ENCODE peak calls at places on chromosomes 12 and 14, in five cellular contexts. One of them, this sample, is unnamed.

GRCh38 chr12:95484524-95484923 is 10.6 kb downstream of the METAP2 start:
- DNase-seq in GM12878: no peak
- DNase-seq in K562: no peak
- DNase-seq in H1: no peak
- DNase-seq in HepG2: no peak
- DNase-seq in this sample: no peak

GRCh38 chr14:100904307-100905019 is 941 bp upstream of the RTL1 start:
- DNase-seq in K562: no peak
- DNase-seq in GM12878: no peak
- DNase-seq in HepG2: no peak
- DNase-seq in H1: peak; percentile 84
- DNase-seq in this sample: peak; percentile 88

GRCh38 chr12:94603434-94604068 is 46.8 kb downstream of the TMCC3 start:
- DNase-seq in GM12878: no peak
- DNase-seq in K562: peak; percentile 56
- DNase-seq in HepG2: peak; percentile 5
- DNase-seq in H1: peak; percentile 81
- DNase-seq in this sample: peak; percentile 75

GRCh38 chr12:113555226-113555625 is 83.6 kb upstream of the LHX5 start:
- DNase-seq in K562: no peak
- DNase-seq in GM12878: no peak
- DNase-seq in H1: no peak
- DNase-seq in HepG2: no peak
- DNase-seq in this sample: no peak

GRCh38 chr12:26295001-26295400 is 99.6 kb downstream of the SSPN start:
- DNase-seq in HepG2: no peak
- DNase-seq in H1: no peak
- DNase-seq in GM12878: no peak
- DNase-seq in K562: no peak
- DNase-seq in this sample: no peak

GRCh38 chr14:42469637-42470426 is 863.2 kb downstream of the LRFN5 start:
- DNase-seq in K562: no peak
- DNase-seq in HepG2: no peak
- DNase-seq in GM12878: peak; percentile 5
- DNase-seq in H1: no peak
- DNase-seq in this sample: no peak

GRCh38 chr14:61262082-61262481 is 19.1 kb downstream of the TMEM30B start:
- DNase-seq in HepG2: no peak
- DNase-seq in H1: no peak
- DNase-seq in K562: no peak
- DNase-seq in GM12878: no peak
- DNase-seq in this sample: no peak

GRCh38 chr14:51014625-51015024 is 70.3 kb upstream of the PYGL start:
- DNase-seq in GM12878: no peak
- DNase-seq in H1: no peak
- DNase-seq in HepG2: no peak
- DNase-seq in K562: no peak
- DNase-seq in this sample: no peak

GRCh38 chr12:43210437-43211197 is 341.4 kb downstream of the ADAMTS20 start:
- DNase-seq in GM12878: peak; percentile 57
- DNase-seq in HepG2: no peak
- DNase-seq in H1: no peak
- DNase-seq in K562: no peak
- DNase-seq in this sample: no peak

GRCh38 chr12:85835417-85835809 is 796 bp downstream of the RASSF9 start:
- DNase-seq in H1: no peak
- DNase-seq in K562: no peak
- DNase-seq in GM12878: no peak
- DNase-seq in HepG2: no peak
- DNase-seq in this sample: peak; percentile 45

GRCh38 chr12:79873223-79873622 is 61.7 kb downstream of the PPP1R12A start:
- DNase-seq in H1: no peak
- DNase-seq in HepG2: no peak
- DNase-seq in K562: no peak
- DNase-seq in GM12878: no peak
- DNase-seq in this sample: no peak

GRCh38 chr14:50397461-50398196 is 948 bp upstream of the CDKL1 start:
- DNase-seq in HepG2: peak; percentile 24
- DNase-seq in K562: no peak
- DNase-seq in H1: no peak
- DNase-seq in GM12878: no peak
- DNase-seq in this sample: peak; percentile 21

GRCh38 chr12:2057041-2057792 is 4.4 kb downstream of the CACNA1C start:
- DNase-seq in H1: peak; percentile 99
- DNase-seq in K562: peak; percentile 59
- DNase-seq in GM12878: no peak
- DNase-seq in HepG2: peak; percentile 56
- DNase-seq in this sample: peak; percentile 97

GRCh38 chr12:31234955-31235867 is 90.7 kb downstream of the SINHCAF start:
- DNase-seq in H1: peak; percentile 66
- DNase-seq in HepG2: peak; percentile 7
- DNase-seq in K562: peak; percentile 48
- DNase-seq in GM12878: no peak
- DNase-seq in this sample: peak; percentile 74

GRCh38 chr12:110957652-110958051 is 37.3 kb upstream of the MYL2 start:
- DNase-seq in HepG2: no peak
- DNase-seq in H1: no peak
- DNase-seq in GM12878: no peak
- DNase-seq in K562: peak; percentile 54
- DNase-seq in this sample: no peak

GRCh38 chr14:40447032-40447431 is 1014.8 kb upstream of the FBXO33 start:
- DNase-seq in GM12878: no peak
- DNase-seq in H1: no peak
- DNase-seq in HepG2: no peak
- DNase-seq in K562: no peak
- DNase-seq in this sample: peak; percentile 11

GRCh38 chr12:100528471-100529139 is 44.9 kb upstream of the GAS2L3 start:
- DNase-seq in GM12878: no peak
- DNase-seq in HepG2: no peak
- DNase-seq in H1: no peak
- DNase-seq in K562: no peak
- DNase-seq in this sample: no peak

GRCh38 chr12:106345739-106346138 is 11.8 kb upstream of the POLR3B start:
- DNase-seq in GM12878: no peak
- DNase-seq in HepG2: peak; percentile 77
- DNase-seq in K562: peak; percentile 13
- DNase-seq in H1: no peak
- DNase-seq in this sample: peak; percentile 72

GRCh38 chr12:55932546-55932919 is 1.6 kb downstream of the DGKA start:
- DNase-seq in HepG2: no peak
- DNase-seq in GM12878: no peak
- DNase-seq in H1: no peak
- DNase-seq in K562: no peak
- DNase-seq in this sample: no peak

GRCh38 chr14:32343926-32344430 is 14.9 kb downstream of the AKAP6 start:
- DNase-seq in K562: no peak
- DNase-seq in HepG2: no peak
- DNase-seq in GM12878: no peak
- DNase-seq in H1: no peak
- DNase-seq in this sample: no peak

GRCh38 chr12:45928309-45928708 is 62.1 kb downstream of the SCAF11 start:
- DNase-seq in K562: no peak
- DNase-seq in GM12878: no peak
- DNase-seq in H1: no peak
- DNase-seq in HepG2: no peak
- DNase-seq in this sample: no peak

GRCh38 chr14:91216731-91217226 is 27.7 kb downstream of the GPR68 start:
- DNase-seq in H1: no peak
- DNase-seq in GM12878: no peak
- DNase-seq in K562: no peak
- DNase-seq in HepG2: no peak
- DNase-seq in this sample: no peak

GRCh38 chr12:106957617-106958016 is 1.9 kb downstream of the TMEM263 start:
- DNase-seq in H1: no peak
- DNase-seq in K562: no peak
- DNase-seq in GM12878: no peak
- DNase-seq in HepG2: no peak
- DNase-seq in this sample: no peak

GRCh38 chr14:90536092-90536491 is 139.3 kb downstream of the CALM1 start:
- DNase-seq in H1: no peak
- DNase-seq in K562: no peak
- DNase-seq in GM12878: no peak
- DNase-seq in HepG2: no peak
- DNase-seq in this sample: no peak

GRCh38 chr14:37864861-37865718 is 269.7 kb downstream of the TTC6 start:
- DNase-seq in HepG2: peak; percentile 100
- DNase-seq in K562: no peak
- DNase-seq in H1: no peak
- DNase-seq in GM12878: no peak
- DNase-seq in this sample: no peak

GRCh38 chr12:45259732-45260480 is 44.0 kb downstream of the ANO6 start:
- DNase-seq in K562: no peak
- DNase-seq in HepG2: peak; percentile 91
- DNase-seq in H1: no peak
- DNase-seq in GM12878: no peak
- DNase-seq in this sample: no peak

GRCh38 chr14:70555890-70556289 is 21.1 kb upstream of the ADAM20 start:
- DNase-seq in HepG2: no peak
- DNase-seq in GM12878: no peak
- DNase-seq in K562: no peak
- DNase-seq in H1: no peak
- DNase-seq in this sample: peak; percentile 76

GRCh38 chr14:50955373-50956043 is 11.2 kb upstream of the PYGL start:
- DNase-seq in K562: peak; percentile 77
- DNase-seq in GM12878: no peak
- DNase-seq in HepG2: peak; percentile 82
- DNase-seq in H1: no peak
- DNase-seq in this sample: peak; percentile 79

DNA sequence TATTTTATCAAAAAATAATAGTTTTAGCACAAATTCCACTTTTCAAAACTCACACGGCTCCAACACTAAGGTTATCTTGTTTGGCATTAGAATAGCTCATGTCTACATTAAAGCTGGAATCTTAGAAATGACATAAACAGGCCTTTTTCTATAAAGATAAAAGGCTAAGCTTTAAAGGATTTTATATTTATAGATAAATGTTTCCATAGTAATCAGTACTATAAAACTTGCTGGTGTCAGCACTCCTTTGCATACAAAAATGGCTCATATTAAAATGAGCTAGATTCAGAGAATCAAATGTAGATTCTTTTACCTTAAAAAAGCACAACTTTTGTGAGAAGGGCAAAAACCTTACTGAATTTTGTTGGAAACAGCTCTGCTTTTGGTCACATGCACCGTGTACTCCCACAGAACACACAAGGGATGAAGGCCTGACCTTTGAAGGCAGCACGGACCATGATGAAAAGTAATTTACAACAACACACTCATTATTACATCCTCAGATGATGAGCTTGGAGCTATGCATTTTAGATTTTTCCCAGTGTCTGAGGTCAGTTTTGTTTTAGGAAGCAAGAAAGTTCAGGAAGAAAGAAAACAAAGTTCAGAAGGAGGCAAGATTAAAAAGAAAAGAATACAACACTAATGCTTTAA is 202.8 kb downstream of the BCAT1 start:
- DNase-seq in K562: no peak
- DNase-seq in H1: no peak
- DNase-seq in HepG2: no peak
- DNase-seq in GM12878: no peak
- DNase-seq in this sample: no peak
- H2AFZ ChIP-seq in K562: no peak overlapping the region
- H2AFZ ChIP-seq in H1: no peak overlapping the region
- H2AFZ ChIP-seq in HepG2: no peak overlapping the region
- H2AFZ ChIP-seq in GM12878: no peak overlapping the region
- H2AFZ ChIP-seq in this sample: no peak overlapping the region

GRCh38 chr12:131085125-131085815 is 131.6 kb downstream of the ADGRD1 start:
- DNase-seq in H1: no peak
- DNase-seq in K562: no peak
- DNase-seq in HepG2: no peak
- DNase-seq in GM12878: no peak
- DNase-seq in this sample: no peak
- TF ChIP-seq CREB1 in H1: no peak
- TF ChIP-seq CREB1 in K562: no peak
- TF ChIP-seq CREB1 in HepG2: no peak
- TF ChIP-seq CREB1 in GM12878: no peak
- TF ChIP-seq CREB1 in this sample: no peak

GRCh38 chr12:96850676-96851075 is 56.4 kb upstream of the NEDD1 start:
- DNase-seq in GM12878: no peak
- DNase-seq in H1: no peak
- DNase-seq in K562: no peak
- DNase-seq in HepG2: no peak
- DNase-seq in this sample: no peak

DNA sequence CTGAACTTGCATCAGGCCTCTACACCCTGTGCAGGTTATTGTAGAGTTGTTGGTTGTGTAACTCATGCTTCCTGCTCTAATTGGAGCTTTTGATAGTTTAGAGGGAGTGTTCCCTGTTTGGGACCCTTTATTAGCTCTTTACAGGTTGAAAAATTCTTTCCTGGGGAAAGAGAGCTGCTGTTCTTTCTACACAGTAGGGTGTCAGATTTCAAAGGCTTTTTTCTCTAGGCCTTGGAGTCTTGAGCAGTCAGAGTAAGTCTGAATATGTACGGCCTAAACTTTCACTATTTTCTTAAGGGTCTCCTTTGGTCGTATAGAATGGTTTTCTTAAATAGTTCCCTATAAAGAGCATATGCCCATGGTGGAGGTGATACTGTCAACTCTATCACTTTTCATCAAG is 60.7 kb upstream of the NEDD1 start:
- DNase-seq in H1: no peak
- DNase-seq in K562: no peak
- DNase-seq in GM12878: no peak
- DNase-seq in HepG2: no peak
- DNase-seq in this sample: peak; percentile 66
- H2AFZ ChIP-seq in H1: no peak overlapping the region
- H2AFZ ChIP-seq in K562: no peak overlapping the region
- H2AFZ ChIP-seq in GM12878: no peak overlapping the region
- H2AFZ ChIP-seq in HepG2: no peak overlapping the region
- H2AFZ ChIP-seq in this sample: no peak overlapping the region

GRCh38 chr12:120399531-120399930 is 30.6 kb upstream of the MSI1 start:
- DNase-seq in GM12878: peak; percentile 5
- DNase-seq in K562: no peak
- DNase-seq in H1: no peak
- DNase-seq in HepG2: no peak
- DNase-seq in this sample: no peak

GRCh38 chr12:120390540-120391120 is 21.7 kb upstream of the MSI1 start:
- DNase-seq in H1: no peak
- DNase-seq in GM12878: no peak
- DNase-seq in K562: no peak
- DNase-seq in HepG2: no peak
- DNase-seq in this sample: no peak

GRCh38 chr12:120397827-120398563 is 29.0 kb upstream of the MSI1 start:
- DNase-seq in K562: no peak
- DNase-seq in HepG2: no peak
- DNase-seq in GM12878: no peak
- DNase-seq in H1: peak; percentile 56
- DNase-seq in this sample: peak; percentile 69

GRCh38 chr12:120388711-120389431 is 19.9 kb upstream of the MSI1 start:
- DNase-seq in GM12878: no peak
- DNase-seq in K562: no peak
- DNase-seq in HepG2: no peak
- DNase-seq in H1: peak; percentile 88
- DNase-seq in this sample: peak; percentile 96

GRCh38 chr12:120394483-120395367 is 25.8 kb upstream of the MSI1 start:
- DNase-seq in H1: peak; percentile 80
- DNase-seq in K562: no peak
- DNase-seq in HepG2: no peak
- DNase-seq in GM12878: no peak
- DNase-seq in this sample: peak; percentile 94
- TF ChIP-seq CREB1 in H1: peak; percentile 41
- TF ChIP-seq CREB1 in K562: no peak
- TF ChIP-seq CREB1 in HepG2: no peak
- TF ChIP-seq CREB1 in GM12878: no peak
- TF ChIP-seq CREB1 in this sample: no peak

This sample was measured in GM23338.